ENCODE peak calls at places on chromosome 2, in seven cellular contexts. H, K, X, Z, V, O and P are unnamed samples.

GRCh38 chr2:43210467-43211303 is 15.7 kb downstream of the ZFP36L2 start:
- DNase-seq in V (no peak), O (peak; percentile 86), H (no peak), K (no peak), X (no peak), Z (peak; percentile 81), P (peak; percentile 57)

GRCh38 chr2:33873206-33873605 is 274.1 kb upstream of the FAM98A start:
- DNase-seq in O (no peak), K (no peak), V (no peak), H (no peak), X (no peak), Z (no peak), P (no peak)

GRCh38 chr2:105929506-105929905 is 184.8 kb downstream of the NCK2 start:
- DNase-seq in V (peak; percentile 14), K (no peak), X (no peak), H (no peak), Z (no peak), O (no peak), P (no peak)

GRCh38 chr2:60707750-60708371 is 48.2 kb upstream of the PAPOLG start:
- DNase-seq in K (peak; percentile 46), H (peak; percentile 13), V (no peak), O (peak; percentile 62), Z (no peak), X (peak; percentile 57), P (peak; percentile 36)

GRCh38 chr2:186695081-186695756 is 1.4 kb downstream of the FAM171B start:
- DNase-seq in V (no peak), X (no peak), O (no peak), H (peak; percentile 17), Z (no peak), K (peak; percentile 24), P (peak; percentile 53)

GRCh38 chr2:3303583-3304406 is 73.8 kb downstream of the EIPR1 start:
- DNase-seq in Z (peak; percentile 76), X (peak; percentile 88), O (peak; percentile 94), K (peak; percentile 86), V (peak; percentile 80), H (peak; percentile 92), P (peak; percentile 84)

GRCh38 chr2:166573393-166573792 is 79.3 kb upstream of the SCN7A start:
- DNase-seq in O (no peak), K (no peak), H (peak; percentile 1), V (no peak), Z (no peak), X (no peak), P (peak; percentile 13)

GRCh38 chr2:30679416-30680088 is 127.7 kb downstream of the CAPN13 start:
- DNase-seq in K (no peak), Z (no peak), V (no peak), X (no peak), H (no peak), O (no peak), P (no peak)

GRCh38 chr2:198874502-198874858 is 583.3 kb downstream of the SATB2 start:
- DNase-seq in H (no peak), O (no peak), X (no peak), Z (no peak), K (no peak), V (no peak), P (no peak)